ENCODE peak calls at places on chromosomes 7 and 10, in eight cellular contexts. One of them, this sample, is unnamed.

GRCh38 chr7:69795932-69796331 is 197.7 kb downstream of the AUTS2 start:
- DNase-seq in fibroblast of lung: no peak
- DNase-seq in SHP77: no peak
- DNase-seq in activated T-helper 1 cell treated with Interleukin-2 at 50 U/mL for 16 hours: no peak
- DNase-seq in activated effector memory CD4-positive, alpha-beta T cell treated with anti-CD3 and anti-CD28 coated beads, Interleukin-2, amount 50 U/mL, for 16 hours: no peak
- DNase-seq in MM.1S: no peak
- DNase-seq in naive B cell: no peak
- DNase-seq in activated CD8-positive, alpha-beta memory T cell treated with anti-CD3 and anti-CD28 coated beads for 1 hour: no peak
- DNase-seq in this sample: no peak

GRCh38 chr7:69285856-69286255 is 312.4 kb upstream of the AUTS2 start:
- DNase-seq in SHP77: no peak
- DNase-seq in activated T-helper 1 cell treated with Interleukin-2 at 50 U/mL for 16 hours: no peak
- DNase-seq in activated CD8-positive, alpha-beta memory T cell treated with anti-CD3 and anti-CD28 coated beads for 1 hour: no peak
- DNase-seq in activated effector memory CD4-positive, alpha-beta T cell treated with anti-CD3 and anti-CD28 coated beads, Interleukin-2, amount 50 U/mL, for 16 hours: no peak
- DNase-seq in fibroblast of lung: no peak
- DNase-seq in MM.1S: no peak
- DNase-seq in naive B cell: no peak
- DNase-seq in this sample: no peak

GRCh38 chr10:101495324-101495925 is 92.6 kb downstream of the POLL start:
- DNase-seq in SHP77: peak
- DNase-seq in MM.1S: peak
- DNase-seq in activated T-helper 1 cell treated with Interleukin-2 at 50 U/mL for 16 hours: no peak
- DNase-seq in fibroblast of lung: no peak
- DNase-seq in naive B cell: no peak
- DNase-seq in activated CD8-positive, alpha-beta memory T cell treated with anti-CD3 and anti-CD28 coated beads for 1 hour: no peak
- DNase-seq in activated effector memory CD4-positive, alpha-beta T cell treated with anti-CD3 and anti-CD28 coated beads, Interleukin-2, amount 50 U/mL, for 16 hours: no peak
- DNase-seq in this sample: no peak

GRCh38 chr7:17408904-17409290 is 110.4 kb downstream of the AHR start:
- DNase-seq in fibroblast of lung: peak
- DNase-seq in activated effector memory CD4-positive, alpha-beta T cell treated with anti-CD3 and anti-CD28 coated beads, Interleukin-2, amount 50 U/mL, for 16 hours: no peak
- DNase-seq in activated CD8-positive, alpha-beta memory T cell treated with anti-CD3 and anti-CD28 coated beads for 1 hour: no peak
- DNase-seq in SHP77: no peak
- DNase-seq in naive B cell: no peak
- DNase-seq in activated T-helper 1 cell treated with Interleukin-2 at 50 U/mL for 16 hours: no peak
- DNase-seq in MM.1S: no peak
- DNase-seq in this sample: no peak

GRCh38 chr7:103702982-103703381 is 257.0 kb upstream of the SLC26A5 start:
- DNase-seq in SHP77: no peak
- DNase-seq in fibroblast of lung: no peak
- DNase-seq in activated effector memory CD4-positive, alpha-beta T cell treated with anti-CD3 and anti-CD28 coated beads, Interleukin-2, amount 50 U/mL, for 16 hours: no peak
- DNase-seq in MM.1S: no peak
- DNase-seq in activated T-helper 1 cell treated with Interleukin-2 at 50 U/mL for 16 hours: no peak
- DNase-seq in activated CD8-positive, alpha-beta memory T cell treated with anti-CD3 and anti-CD28 coated beads for 1 hour: no peak
- DNase-seq in naive B cell: no peak
- DNase-seq in this sample: no peak

GRCh38 chr10:10677479-10677878 is 340.2 kb upstream of the CELF2 start:
- DNase-seq in SHP77: peak
- DNase-seq in activated T-helper 1 cell treated with Interleukin-2 at 50 U/mL for 16 hours: no peak
- DNase-seq in activated CD8-positive, alpha-beta memory T cell treated with anti-CD3 and anti-CD28 coated beads for 1 hour: no peak
- DNase-seq in activated effector memory CD4-positive, alpha-beta T cell treated with anti-CD3 and anti-CD28 coated beads, Interleukin-2, amount 50 U/mL, for 16 hours: no peak
- DNase-seq in fibroblast of lung: peak
- DNase-seq in MM.1S: peak
- DNase-seq in naive B cell: no peak
- DNase-seq in this sample: no peak

GRCh38 chr7:16493266-16493665 is 27.7 kb upstream of the SOSTDC1 start:
- DNase-seq in activated CD8-positive, alpha-beta memory T cell treated with anti-CD3 and anti-CD28 coated beads for 1 hour: no peak
- DNase-seq in activated effector memory CD4-positive, alpha-beta T cell treated with anti-CD3 and anti-CD28 coated beads, Interleukin-2, amount 50 U/mL, for 16 hours: no peak
- DNase-seq in SHP77: no peak
- DNase-seq in naive B cell: no peak
- DNase-seq in fibroblast of lung: no peak
- DNase-seq in activated T-helper 1 cell treated with Interleukin-2 at 50 U/mL for 16 hours: no peak
- DNase-seq in MM.1S: no peak
- DNase-seq in this sample: no peak

GRCh38 chr10:98815039-98815660 is 368.4 kb upstream of the HPS1 start:
- DNase-seq in activated T-helper 1 cell treated with Interleukin-2 at 50 U/mL for 16 hours: no peak
- DNase-seq in fibroblast of lung: no peak
- DNase-seq in activated effector memory CD4-positive, alpha-beta T cell treated with anti-CD3 and anti-CD28 coated beads, Interleukin-2, amount 50 U/mL, for 16 hours: no peak
- DNase-seq in SHP77: no peak
- DNase-seq in MM.1S: no peak
- DNase-seq in activated CD8-positive, alpha-beta memory T cell treated with anti-CD3 and anti-CD28 coated beads for 1 hour: no peak
- DNase-seq in naive B cell: no peak
- DNase-seq in this sample: no peak

GRCh38 chr7:101244385-101245146 is at the start of gene FIS1:
- DNase-seq in activated T-helper 1 cell treated with Interleukin-2 at 50 U/mL for 16 hours: peak
- DNase-seq in naive B cell: peak
- DNase-seq in fibroblast of lung: peak
- DNase-seq in MM.1S: peak
- DNase-seq in activated effector memory CD4-positive, alpha-beta T cell treated with anti-CD3 and anti-CD28 coated beads, Interleukin-2, amount 50 U/mL, for 16 hours: peak
- DNase-seq in SHP77: peak
- DNase-seq in activated CD8-positive, alpha-beta memory T cell treated with anti-CD3 and anti-CD28 coated beads for 1 hour: peak
- DNase-seq in this sample: peak

This sample was measured in amniotic stem cell.